ENCODE peak calls at places on chromosomes 2 and 18, in nine cellular contexts. S, A, L, M, W, X, V, O and I are unnamed samples.

GRCh38 chr18:50056185-50056584 is 138.8 kb downstream of the MYO5B start:
- DNase-seq in S (no peak), A (no peak), L (no peak), M (no peak), W (no peak), X (no peak), V (no peak), O (no peak), I (no peak)

GRCh38 chr18:62721837-62722795 is 6.8 kb downstream of the PHLPP1 start:
- DNase-seq in S (no peak), A (no peak), L (no peak), M (no peak), W (peak), X (no peak), V (no peak), O (no peak), I (peak)

GRCh38 chr2:121810959-121811853 is 55.8 kb downstream of the TSN start:
- DNase-seq in S (peak), A (peak), L (peak), M (peak), W (peak), X (peak), V (peak), O (no peak), I (peak)

GRCh38 chr2:86598966-86599365 is 24.7 kb downstream of the RNF103 start:
- DNase-seq in S (no peak), A (no peak), L (no peak), M (no peak), W (no peak), X (peak), V (no peak), O (no peak), I (no peak)

GRCh38 chr2:45459860-45460259 is 151.2 kb downstream of the SRBD1 start:
- DNase-seq in S (no peak), A (no peak), L (no peak), M (no peak), W (no peak), X (no peak), V (peak), O (no peak), I (no peak)

GRCh38 chr2:38571186-38571585 is 31.5 kb downstream of the HNRNPLL start:
- DNase-seq in S (no peak), A (no peak), L (no peak), M (no peak), W (no peak), X (no peak), V (no peak), O (no peak), I (no peak)

GRCh38 chr18:48229445-48230052 is 179.6 kb downstream of the ZBTB7C start:
- DNase-seq in S (no peak), A (no peak), L (peak), M (no peak), W (no peak), X (no peak), V (no peak), O (peak), I (no peak)

GRCh38 chr2:112690853-112691390 is 29.9 kb upstream of the NT5DC4 start:
- DNase-seq in S (peak), A (peak), L (peak), M (peak), W (peak), X (peak), V (peak), O (peak), I (peak)

GRCh38 chr2:78262713-78263375 is 740.7 kb upstream of the LRRTM4 start:
- DNase-seq in S (no peak), A (no peak), L (no peak), M (no peak), W (no peak), X (no peak), V (no peak), O (no peak), I (no peak)

GRCh38 chr2:176079851-176080539 is 3.8 kb downstream of the EVX2 start:
- DNase-seq in S (no peak), A (peak), L (peak), M (peak), W (no peak), X (no peak), V (no peak), O (peak), I (peak)

GRCh38 chr2:232779935-232780334 is 3.6 kb upstream of the KCNJ13 start:
- DNase-seq in S (no peak), A (no peak), L (no peak), M (peak), W (peak), X (no peak), V (no peak), O (no peak), I (peak)

GRCh38 chr18:57441395-57441794 is 6.2 kb downstream of the ONECUT2 start:
- DNase-seq in S (no peak), A (no peak), L (no peak), M (no peak), W (no peak), X (peak), V (no peak), O (peak), I (no peak)

GRCh38 chr2:222548997-222549396 is 106.9 kb downstream of the FARSB start:
- DNase-seq in S (no peak), A (no peak), L (no peak), M (no peak), W (peak), X (no peak), V (no peak), O (no peak), I (peak)

GRCh38 chr2:60818272-60818671 is 62.2 kb downstream of the PAPOLG start:
- DNase-seq in S (no peak), A (no peak), L (no peak), M (peak), W (no peak), X (no peak), V (no peak), O (no peak), I (peak)

GRCh38 chr2:118806797-118807667 is 40.4 kb downstream of the EN1 start:
- DNase-seq in S (no peak), A (no peak), L (no peak), M (no peak), W (no peak), X (no peak), V (no peak), O (peak), I (no peak)

GRCh38 chr2:232310189-232310588 is 68.4 kb upstream of the ALPP start:
- DNase-seq in S (no peak), A (no peak), L (no peak), M (no peak), W (no peak), X (no peak), V (no peak), O (no peak), I (no peak)

GRCh38 chr2:45370367-45370766 is 240.7 kb downstream of the SRBD1 start:
- DNase-seq in S (no peak), A (no peak), L (peak), M (no peak), W (peak), X (no peak), V (no peak), O (no peak), I (peak)

GRCh38 chr18:58584219-58585127 is 44.4 kb downstream of the ALPK2 start:
- DNase-seq in S (no peak), A (no peak), L (peak), M (peak), W (peak), X (peak), V (no peak), O (no peak), I (peak)

DNA sequence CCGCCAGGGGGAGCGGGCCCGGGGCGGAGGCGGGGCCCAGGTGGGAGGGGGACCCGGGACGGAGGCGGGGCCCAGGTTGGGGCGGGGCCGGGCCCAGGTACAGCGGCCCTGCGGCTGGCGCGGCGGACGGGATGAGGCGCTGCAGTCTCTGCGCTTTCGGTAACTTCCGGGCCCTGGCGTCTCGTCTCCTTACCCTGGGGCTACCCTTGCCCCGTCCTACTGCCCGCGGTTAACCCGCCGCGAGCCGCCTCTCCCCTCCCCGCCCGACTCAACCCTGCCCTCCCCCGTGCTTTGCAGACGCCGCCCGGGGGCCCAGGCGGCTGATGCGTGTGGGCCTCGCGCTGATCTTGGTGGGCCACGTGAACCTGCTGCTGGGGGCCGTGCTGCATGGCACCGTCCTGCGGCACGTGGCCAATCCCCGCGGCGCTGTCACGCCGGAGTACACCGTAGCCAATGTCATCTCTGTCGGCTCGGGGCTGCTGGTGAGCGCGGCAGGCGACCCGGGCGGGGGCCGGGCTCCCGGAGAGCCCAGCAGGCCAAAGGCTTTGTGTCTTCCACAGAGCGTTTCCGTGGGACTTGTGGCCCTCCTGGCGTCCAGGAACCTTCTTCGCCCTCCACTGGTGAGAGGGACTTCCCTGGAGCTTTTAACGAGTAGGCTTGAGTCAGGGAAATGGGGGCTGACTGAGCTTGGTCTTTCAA is at the start of gene KRTCAP3:
- DNase-seq in S (no peak), A (peak), L (no peak), M (no peak), W (no peak), X (no peak), V (no peak), O (peak), I (no peak)
- TF ChIP-seq CTCF in S (no peak), A (no peak), L (no peak), M (no peak), W (no peak), X (no peak), V (no peak), O (no peak), I (no peak)

GRCh38 chr2:141652308-141652707 is 478.5 kb downstream of the LRP1B start:
- DNase-seq in S (no peak), A (no peak), L (no peak), M (no peak), W (no peak), X (no peak), V (no peak), O (no peak), I (no peak)
- H3K4me3 ChIP-seq in S (no peak), A (no peak), L (no peak), M (no peak), W (no peak), X (no peak), V (no peak), O (no peak), I (no peak)

GRCh38 chr2:208570851-208571763 is 164.5 kb downstream of the PTH2R start:
- DNase-seq in S (no peak), A (no peak), L (no peak), M (no peak), W (no peak), X (no peak), V (no peak), O (no peak), I (no peak)
- TF ChIP-seq CTCF in S (no peak), A (no peak), L (no peak), M (no peak), W (no peak), X (no peak), V (no peak), O (no peak), I (no peak)

DNA sequence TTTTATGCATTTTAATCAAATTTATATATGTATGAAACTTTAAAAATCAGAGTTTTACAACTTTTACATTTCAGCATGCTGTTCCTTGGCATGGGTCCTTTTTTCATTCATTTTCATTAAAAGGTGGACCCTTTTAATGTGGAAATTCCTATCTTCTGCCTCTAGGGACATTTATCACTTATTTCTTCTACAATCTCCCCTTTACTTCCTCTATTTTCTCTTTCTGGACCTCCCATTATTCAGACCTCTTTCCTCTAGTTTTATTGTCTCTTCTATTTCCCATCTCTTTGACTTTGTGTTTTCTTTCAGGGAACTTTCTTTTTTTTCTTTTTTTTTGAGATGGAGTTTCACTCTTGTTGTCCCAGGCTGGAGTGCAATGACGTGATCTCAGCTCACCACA is 5.7 kb downstream of the PROC start:
- DNase-seq in S (no peak), A (no peak), L (no peak), M (no peak), W (no peak), X (no peak), V (no peak), O (no peak), I (no peak)
- H3K4me3 ChIP-seq in S (peak), A (peak), L (no peak), M (no peak), W (peak), X (peak), V (no peak), O (peak), I (peak)